ENCODE peak calls at places on chromosomes 13 and 19, in four cellular contexts. I, O, D and Z are unnamed samples.

GRCh38 chr13:33296793-33297425 is 11.4 kb upstream of the STARD13 start:
- DNase-seq in D (no peak), O (no peak), I (no peak), Z (no peak)

GRCh38 chr19:6534451-6535093 is 3.7 kb downstream of the TNFSF9 start:
- DNase-seq in O (no peak), D (no peak), I (no peak), Z (no peak)

GRCh38 chr13:53336441-53337160 is 308.0 kb downstream of the OLFM4 start:
- DNase-seq in O (no peak), D (no peak), I (no peak), Z (no peak)

GRCh38 chr13:86848716-86849115 is 822.5 kb upstream of the SLITRK5 start:
- DNase-seq in D (no peak), O (no peak), I (no peak), Z (no peak)

GRCh38 chr19:18469245-18470107 is 31.5 kb upstream of the ISYNA1 start:
- DNase-seq in D (peak), I (peak), O (peak), Z (peak)

GRCh38 chr19:54325194-54325621 is 12.2 kb upstream of the LILRA5 start:
- DNase-seq in O (peak), D (peak), I (peak), Z (no peak)

GRCh38 chr13:99893567-99893966 is 78.0 kb downstream of the ZIC5 start:
- DNase-seq in O (no peak), D (no peak), I (no peak), Z (no peak)

GRCh38 chr13:68056816-68057710 is 826.9 kb upstream of the PCDH9 start:
- DNase-seq in O (peak), I (peak), D (peak), Z (no peak)

GRCh38 chr19:57310792-57311191 is 9.5 kb upstream of the ZNF543 start:
- DNase-seq in O (no peak), D (no peak), I (no peak), Z (no peak)